ENCODE peak calls at places on chromosomes 4 and X, in seven cellular contexts. O is tibial artery; J is HCT116; W is CD4-positive, CD25-positive, alpha-beta regulatory T cell; U is suprapubic skin; I is dorsolateral prefrontal cortex; Y is body of pancreas. V is an unnamed sample.

GRCh38 chr4:110597582-110597981 is 25.3 kb downstream of the PITX2 start:
- DNase-seq in O (no peak), J (no peak), W (no peak), U (no peak), I (no peak), Y (no peak), V (no peak)

GRCh38 chrX:40543661-40544328 is 37.0 kb upstream of the ATP6AP2 start:
- DNase-seq in O (no peak), J (peak), W (peak), U (no peak), I (no peak), Y (peak), V (peak)

GRCh38 chr4:151667666-151668065 is 93.1 kb downstream of the GATB start:
- DNase-seq in O (no peak), J (no peak), W (no peak), U (no peak), I (no peak), Y (no peak), V (no peak)

GRCh38 chrX:147699061-147699460 is 212.7 kb upstream of the FMR1 start:
- DNase-seq in O (no peak), J (no peak), W (no peak), U (no peak), I (no peak), Y (no peak), V (no peak)

GRCh38 chr4:150994721-150995120 is 20.4 kb downstream of the LRBA start:
- DNase-seq in O (no peak), J (no peak), W (no peak), U (no peak), I (no peak), Y (no peak), V (no peak)

GRCh38 chr4:37908488-37909343 is 17.8 kb downstream of the TBC1D1 start:
- DNase-seq in O (no peak), J (no peak), W (no peak), U (no peak), I (no peak), Y (no peak), V (peak)

GRCh38 chr4:17687237-17687857 is 72.9 kb downstream of the MED28 start:
- DNase-seq in O (no peak), J (no peak), W (no peak), U (no peak), I (no peak), Y (no peak), V (no peak)

GRCh38 chrX:103464071-103464773 is 55.1 kb downstream of the RAB40A start:
- DNase-seq in O (no peak), J (peak), W (peak), U (no peak), I (peak), Y (peak), V (peak)

GRCh38 chr4:73721419-73721818 is 18.9 kb upstream of the CXCL8 start:
- DNase-seq in O (no peak), J (no peak), W (no peak), U (no peak), I (no peak), Y (no peak), V (peak)

GRCh38 chr4:6272863-6273660 is 3.4 kb downstream of the WFS1 start:
- DNase-seq in O (no peak), J (no peak), W (no peak), U (no peak), I (no peak), Y (no peak), V (peak)

DNA sequence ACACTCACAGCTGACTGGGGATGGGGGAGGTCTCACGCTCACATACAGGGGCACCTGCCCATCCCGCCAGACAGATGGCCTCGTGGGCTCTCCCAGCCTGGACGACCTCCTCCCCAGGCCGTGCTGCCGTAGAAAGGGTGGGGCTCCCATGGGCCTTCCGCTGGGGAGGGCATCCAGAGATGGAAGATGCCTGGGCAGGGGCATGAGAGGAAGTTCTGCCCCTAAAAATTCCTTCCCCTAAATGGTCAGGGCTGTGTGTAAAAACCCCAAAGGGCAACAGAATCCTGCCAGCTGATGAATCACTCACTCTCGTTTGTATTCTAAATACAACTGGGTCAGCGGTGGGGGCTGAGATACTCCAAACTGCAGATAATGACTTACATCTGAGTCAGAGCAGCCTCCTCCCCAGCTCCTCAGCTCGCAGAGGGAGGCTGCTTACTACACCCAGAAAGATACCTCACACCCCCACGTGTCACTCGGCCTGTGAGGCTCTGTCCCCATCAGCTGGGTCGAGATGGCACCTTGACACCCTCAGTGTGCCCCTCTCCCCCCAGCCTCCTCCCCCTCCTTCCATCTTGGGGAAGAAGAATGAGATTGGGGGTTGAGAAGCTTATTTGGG is 10.1 kb downstream of the WDR1 start:
- DNase-seq in O (peak), J (peak), W (no peak), U (peak), I (peak), Y (peak), V (peak)
- H3K27ac ChIP-seq in O (peak), J (peak), W (peak), U (peak), I (peak), Y (peak), V (peak)

GRCh38 chrX:18873189-18873791 is 110.6 kb downstream of the PHKA2 start:
- DNase-seq in O (peak), J (peak), W (no peak), U (no peak), I (peak), Y (no peak), V (peak)
- H3K4me3 ChIP-seq in O (peak), J (no peak), W (no peak), U (peak), I (peak), Y (no peak), V (peak)

DNA sequence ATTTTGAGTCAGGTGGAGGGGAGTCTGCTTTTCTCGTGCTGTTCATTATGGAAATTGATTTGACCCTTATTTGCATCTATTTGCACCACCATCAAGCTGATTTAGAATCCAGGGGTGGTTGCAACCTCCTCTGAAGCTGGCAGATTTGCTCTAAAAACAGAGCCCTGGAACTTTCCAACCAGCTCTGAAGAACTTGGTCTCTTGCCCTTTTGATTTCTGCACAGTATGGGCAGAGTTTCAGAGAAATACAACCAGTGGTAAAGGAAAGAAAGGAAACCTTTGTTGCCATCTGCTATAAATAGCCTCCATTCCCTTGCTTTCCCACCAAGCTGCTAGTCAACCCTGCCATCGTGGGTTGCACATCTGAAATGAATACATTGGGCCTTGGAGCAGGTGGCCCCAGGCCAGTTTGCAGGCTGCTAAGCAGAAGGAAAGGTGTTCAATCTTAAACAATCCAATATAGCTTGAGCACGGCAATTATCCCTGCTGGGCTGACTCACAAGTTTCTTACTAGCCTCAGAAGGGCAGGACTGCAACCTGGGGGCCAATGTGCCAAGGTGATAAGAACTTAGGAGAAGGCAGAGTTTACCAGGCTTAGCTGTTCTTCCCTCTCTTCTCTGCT is 142.6 kb downstream of the PPARGC1A start:
- DNase-seq in O (no peak), J (no peak), W (no peak), U (no peak), I (no peak), Y (peak), V (no peak)
- H3K27ac ChIP-seq in O (no peak), J (no peak), W (no peak), U (no peak), I (no peak), Y (no peak), V (no peak)

DNA sequence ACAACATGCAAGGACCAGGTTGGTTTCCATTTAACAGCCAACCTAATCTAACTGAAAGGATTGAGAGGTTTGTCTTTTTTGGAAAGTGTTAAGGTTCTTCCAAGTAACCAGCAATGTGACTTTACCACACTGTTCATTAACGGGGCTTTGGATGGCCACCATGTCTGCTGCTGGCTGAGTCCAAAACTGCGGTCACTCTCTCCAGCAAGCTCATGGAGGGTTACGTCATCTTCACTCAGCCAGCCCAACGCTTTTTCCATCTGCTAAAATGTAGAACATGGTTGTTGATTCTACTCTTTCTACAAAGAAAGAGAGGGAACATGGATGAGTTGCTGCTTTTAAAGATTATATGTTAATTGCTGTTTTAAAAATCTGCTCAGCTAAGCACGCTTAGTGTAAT is 11.0 kb downstream of the PKD2 start:
- DNase-seq in O (peak), J (no peak), W (no peak), U (no peak), I (no peak), Y (peak), V (peak)
- H3K4me3 ChIP-seq in O (peak), J (no peak), W (no peak), U (no peak), I (peak), Y (no peak), V (no peak)

DNA sequence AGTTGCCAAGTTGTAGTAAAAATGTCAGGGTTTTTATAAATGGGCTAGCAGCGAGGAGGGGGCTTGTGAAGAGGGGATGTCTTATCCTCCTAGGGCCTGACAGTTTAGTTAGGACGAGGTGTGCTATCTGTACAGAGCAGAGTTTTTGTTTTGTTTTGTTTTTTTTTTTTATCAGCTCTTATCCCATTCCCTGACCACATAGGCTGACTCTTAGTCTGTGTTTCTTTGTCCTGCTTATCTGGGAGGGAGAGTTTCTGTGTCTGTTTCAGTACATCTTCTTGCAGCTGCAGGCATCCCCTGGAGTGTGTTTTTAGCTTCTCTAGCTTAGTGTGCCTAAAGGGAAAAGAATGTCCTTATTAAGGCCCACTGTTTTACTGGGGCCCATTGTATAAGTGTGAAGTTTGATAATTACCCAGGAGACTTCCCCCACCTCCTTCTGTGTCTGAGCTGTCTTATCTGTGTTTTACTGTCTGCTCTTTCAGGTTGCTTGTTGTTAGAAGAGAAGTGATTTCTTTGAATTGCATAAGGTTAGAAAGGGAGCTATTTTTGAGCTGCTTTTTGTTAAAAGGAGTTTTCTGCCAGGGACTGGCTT is 32.0 kb downstream of the PAGE2 start:
- DNase-seq in O (no peak), J (no peak), W (no peak), U (no peak), I (no peak), Y (no peak), V (peak)
- H3K27ac ChIP-seq in O (no peak), J (no peak), W (no peak), U (no peak), I (no peak), Y (no peak), V (no peak)

DNA sequence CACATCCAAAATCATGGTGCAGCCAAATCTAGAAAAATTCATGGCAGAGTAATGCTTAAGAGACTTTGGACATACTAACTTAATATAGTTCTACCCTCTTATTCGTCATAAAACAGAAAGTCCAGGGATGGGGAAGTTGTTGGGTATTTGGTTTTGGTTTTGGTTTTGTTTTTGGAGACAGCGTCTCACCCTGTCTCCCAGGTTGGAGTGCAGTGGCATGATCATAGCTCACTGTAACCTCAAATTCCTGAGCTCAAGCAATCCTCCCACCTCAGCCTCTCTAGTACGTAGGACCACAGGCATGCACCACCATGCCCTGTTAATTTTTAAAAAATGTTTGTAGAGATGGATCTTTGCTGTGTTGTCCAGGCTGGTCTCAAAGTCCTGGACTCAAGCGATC is 271.8 kb upstream of the TENM3 start:
- DNase-seq in O (no peak), J (no peak), W (no peak), U (no peak), I (no peak), Y (no peak), V (no peak)
- H3K4me3 ChIP-seq in O (no peak), J (no peak), W (no peak), U (no peak), I (no peak), Y (no peak), V (no peak)